ENCODE peak calls at places on chromosomes 1 and 21, in four cellular contexts. P is HepG2, O is K562, S is GM12878. A is an unnamed sample.

GRCh38 chr1:153987621-153988020 is 1.5 kb upstream of the RAB13 start:
- DNase-seq in S (no peak), O (no peak), P (no peak), A (no peak)

GRCh38 chr1:245856944-245857531 is 650.0 kb downstream of the SMYD3 start:
- DNase-seq in S (no peak), O (no peak), P (peak; percentile 82), A (no peak)

GRCh38 chr1:56575865-56576264 is 3.5 kb downstream of the PLPP3 start:
- DNase-seq in O (no peak), S (no peak), P (no peak), A (no peak)

GRCh38 chr1:20223659-20224058 is 37.3 kb upstream of the PLA2G2C start:
- DNase-seq in S (no peak), O (no peak), P (no peak), A (peak; percentile 51)

GRCh38 chr1:169094897-169095569 is 11.5 kb upstream of the ATP1B1 start:
- DNase-seq in P (no peak), S (no peak), O (no peak), A (no peak)

GRCh38 chr21:37582613-37583012 is 216.0 kb downstream of the DYRK1A start:
- DNase-seq in S (no peak), O (peak; percentile 37), P (peak; percentile 57), A (no peak)

GRCh38 chr1:100969336-100969735 is 56.2 kb downstream of the DPH5 start:
- DNase-seq in P (no peak), O (no peak), S (no peak), A (no peak)

GRCh38 chr1:101781437-101781836 is 215.3 kb downstream of the OLFM3 start:
- DNase-seq in P (no peak), O (no peak), S (no peak), A (no peak)

GRCh38 chr1:68470388-68470970 is 20.7 kb upstream of the RPE65 start:
- DNase-seq in S (no peak), P (peak; percentile 3), O (no peak), A (no peak)

GRCh38 chr1:221801773-221802516 is 60.1 kb upstream of the DUSP10 start:
- DNase-seq in S (no peak), O (no peak), P (no peak), A (peak; percentile 19)

DNA sequence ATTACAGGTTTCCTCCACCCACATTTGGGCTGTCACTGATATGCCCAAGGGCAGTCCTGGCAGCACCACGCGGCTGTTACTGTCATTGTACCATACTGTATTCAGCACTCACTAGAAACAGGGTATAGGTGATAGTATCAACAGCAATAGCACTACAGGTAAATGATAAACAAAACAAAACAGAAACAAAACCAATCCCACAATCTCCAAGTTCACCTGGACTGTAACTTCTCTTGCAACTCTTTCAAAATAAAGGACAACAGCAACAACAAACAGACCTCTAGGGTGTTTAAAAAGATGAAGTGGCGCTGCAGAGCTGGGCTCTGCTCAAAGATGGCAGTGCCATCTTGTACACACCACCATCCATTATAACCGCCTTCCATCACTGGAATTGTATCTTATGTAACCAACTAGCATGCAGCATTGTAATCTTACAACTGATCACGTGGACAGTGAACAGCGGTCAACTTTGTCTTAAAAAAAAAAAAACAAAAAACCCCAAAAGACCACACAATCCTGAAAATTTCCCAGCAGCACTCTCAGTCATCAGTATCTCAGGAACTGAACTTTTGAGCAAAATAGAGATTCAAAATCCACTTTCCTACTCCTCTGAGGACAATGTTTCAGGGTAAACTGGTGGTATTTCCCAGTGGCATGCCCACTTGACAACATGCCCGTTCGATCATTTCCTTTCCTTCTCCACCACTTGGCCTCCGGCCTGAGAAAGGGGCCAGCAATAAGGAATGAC is 3.8 kb downstream of the IRF2BP2 start:
- DNase-seq in S (no peak), O (no peak), P (peak; percentile 74), A (no peak)
- TF ChIP-seq CREB1 in S (no peak), O (no peak), P (no peak), A (no peak)

GRCh38 chr1:55352801-55353180 is 137.6 kb upstream of the USP24 start:
- DNase-seq in O (no peak), S (no peak), P (no peak), A (no peak)

GRCh38 chr1:55352080-55352800 is 137.1 kb upstream of the USP24 start:
- DNase-seq in O (no peak), P (no peak), S (no peak), A (no peak)

GRCh38 chr1:55355549-55355948 is 140.4 kb upstream of the USP24 start:
- DNase-seq in O (no peak), P (no peak), S (no peak), A (no peak)

GRCh38 chr1:55359611-55360010 is 144.4 kb upstream of the USP24 start:
- DNase-seq in O (no peak), S (no peak), P (no peak), A (no peak)

GRCh38 chr1:55353709-55354620 is 138.8 kb upstream of the USP24 start:
- DNase-seq in O (no peak), P (no peak), S (no peak), A (no peak)
- TF ChIP-seq YY1 in O (no peak), P (no peak), S (no peak), A (no peak)

DNA sequence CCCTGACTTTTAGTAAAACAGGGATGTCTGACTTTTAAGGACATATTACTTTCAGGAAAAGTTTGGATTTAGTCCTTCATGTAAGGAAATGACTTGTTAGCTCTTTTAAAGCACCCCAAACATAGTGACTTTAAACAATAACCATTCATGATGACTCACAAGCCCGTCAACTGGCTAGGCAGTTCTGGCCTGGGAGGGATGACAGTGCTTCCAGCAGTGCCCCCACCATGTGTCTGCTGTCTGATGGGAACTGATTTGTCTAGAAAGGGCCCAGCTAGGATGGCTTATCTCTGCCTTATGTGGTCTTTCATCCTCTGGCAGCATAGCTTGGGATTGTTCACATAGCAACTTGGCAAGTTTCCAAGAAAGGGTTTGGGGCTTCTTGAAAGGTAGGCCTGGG is 143.4 kb downstream of the C1orf94 start:
- DNase-seq in S (no peak), P (no peak), O (no peak), A (no peak)
- TF ChIP-seq CREB1 in S (no peak), P (no peak), O (no peak), A (no peak)

GRCh38 chr1:33080373-33080772 is 580 bp upstream of the AZIN2 start:
- DNase-seq in P (no peak), O (no peak), S (no peak), A (no peak)
- TF ChIP-seq YY1 in P (no peak), O (no peak), S (no peak), A (no peak)

A was measured in H1.